ENCODE peak calls at places on chromosomes 13 and 19, in eight cellular contexts. X is mucosa of descending colon, V is Caco-2, P is psoas muscle, G is brain microvascular endothelial cell, E is HepG2, A is endodermal cell, U is body of pancreas. O is an unnamed sample. For H3K36me3, the result is how much of the 10 kb centered on the place peaks cover.

GRCh38 chr13:47837906-47838305 is 163.2 kb downstream of the SUCLA2 start:
- DNase-seq in X (no peak), V (no peak), P (no peak), G (no peak), E (no peak), A (no peak), U (no peak), O (no peak)

GRCh38 chr13:114234266-114234644 is 442 bp upstream of the CDC16 start:
- DNase-seq in X (no peak), V (no peak), P (no peak), G (no peak), E (no peak), A (no peak), U (no peak), O (no peak)

GRCh38 chr13:66994097-66994496 is 236.0 kb downstream of the PCDH9 start:
- DNase-seq in X (peak), V (peak), P (peak), G (peak), E (peak), A (peak), U (peak), O (no peak)

GRCh38 chr13:20191311-20191901 is 1.3 kb downstream of the GJB2 start:
- DNase-seq in X (peak), V (no peak), P (peak), G (no peak), E (no peak), A (peak), U (no peak), O (no peak)

GRCh38 chr19:49425922-49426592 is 869 bp downstream of the GFY start:
- DNase-seq in X (no peak), V (peak), P (no peak), G (no peak), E (no peak), A (peak), U (no peak), O (no peak)

GRCh38 chr13:110129076-110129475 is 177.9 kb downstream of the COL4A1 start:
- DNase-seq in X (no peak), V (no peak), P (no peak), G (no peak), E (no peak), A (no peak), U (no peak), O (no peak)

GRCh38 chr19:49020931-49021895 is 2.9 kb downstream of the CGB3 start:
- DNase-seq in X (no peak), V (no peak), P (no peak), G (peak), E (peak), A (no peak), U (no peak), O (no peak)

GRCh38 chr13:106490887-106491321 is 44.6 kb downstream of the EFNB2 start:
- DNase-seq in X (no peak), V (no peak), P (no peak), G (no peak), E (no peak), A (no peak), U (no peak), O (peak)

GRCh38 chr19:31346660-31347059 is 2.6 kb downstream of the TSHZ3 start:
- DNase-seq in X (no peak), V (no peak), P (no peak), G (no peak), E (no peak), A (no peak), U (no peak), O (no peak)

GRCh38 chr13:20401958-20402856 is 123.5 kb downstream of the CRYL1 start:
- DNase-seq in X (no peak), V (no peak), P (no peak), G (no peak), E (no peak), A (peak), U (no peak), O (no peak)

GRCh38 chr19:34766386-34766785 is 6.6 kb downstream of the ZNF599 start:
- DNase-seq in X (no peak), V (no peak), P (no peak), G (peak), E (no peak), A (no peak), U (no peak), O (no peak)

GRCh38 chr13:31952641-31953380 is 78.8 kb upstream of the FRY start:
- DNase-seq in X (no peak), V (no peak), P (no peak), G (no peak), E (no peak), A (no peak), U (no peak), O (no peak)

GRCh38 chr19:33740811-33741396 is 55.8 kb upstream of the KCTD15 start:
- DNase-seq in X (no peak), V (peak), P (no peak), G (peak), E (peak), A (peak), U (peak), O (no peak)

GRCh38 chr13:32022292-32022691 is 9.3 kb upstream of the FRY start:
- DNase-seq in X (no peak), V (no peak), P (no peak), G (no peak), E (no peak), A (no peak), U (no peak), O (no peak)

GRCh38 chr13:62432906-62433305 is 1017.3 kb upstream of the PCDH20 start:
- DNase-seq in X (no peak), V (no peak), P (no peak), G (no peak), E (no peak), A (no peak), U (no peak), O (no peak)

GRCh38 chr13:68609671-68610070 is 1379.5 kb upstream of the PCDH9 start:
- DNase-seq in X (no peak), V (no peak), P (no peak), G (no peak), E (no peak), A (no peak), U (no peak), O (no peak)

GRCh38 chr13:72805663-72806341 is 23.9 kb downstream of the PIBF1 start:
- DNase-seq in X (no peak), V (no peak), P (no peak), G (no peak), E (peak), A (no peak), U (no peak), O (no peak)

GRCh38 chr19:1503089-1503924 is 9.5 kb downstream of the ADAMTSL5 start:
- DNase-seq in X (peak), V (peak), P (peak), G (peak), E (no peak), A (peak), U (peak), O (peak)

GRCh38 chr13:74287672-74288169 is 153.5 kb upstream of the KLF12 start:
- DNase-seq in X (peak), V (peak), P (peak), G (peak), E (peak), A (peak), U (peak), O (peak)

GRCh38 chr13:106129273-106129672 is 406.2 kb downstream of the EFNB2 start:
- DNase-seq in X (no peak), V (peak), P (no peak), G (no peak), E (no peak), A (no peak), U (no peak), O (no peak)

GRCh38 chr13:26053418-26053980 is 1.7 kb upstream of the SHISA2 start:
- DNase-seq in X (no peak), V (no peak), P (no peak), G (no peak), E (no peak), A (no peak), U (no peak), O (no peak)

GRCh38 chr13:26048745-26049144 is 3.1 kb downstream of the SHISA2 start:
- DNase-seq in X (no peak), V (no peak), P (no peak), G (no peak), E (no peak), A (no peak), U (no peak), O (no peak)

GRCh38 chr13:26052136-26052736 is 420 bp upstream of the SHISA2 start:
- DNase-seq in X (no peak), V (no peak), P (no peak), G (no peak), E (no peak), A (no peak), U (no peak), O (no peak)

GRCh38 chr13:26051231-26052135 is at the start of gene SHISA2:
- DNase-seq in X (peak), V (no peak), P (peak), G (no peak), E (no peak), A (peak), U (peak), O (no peak)

DNA sequence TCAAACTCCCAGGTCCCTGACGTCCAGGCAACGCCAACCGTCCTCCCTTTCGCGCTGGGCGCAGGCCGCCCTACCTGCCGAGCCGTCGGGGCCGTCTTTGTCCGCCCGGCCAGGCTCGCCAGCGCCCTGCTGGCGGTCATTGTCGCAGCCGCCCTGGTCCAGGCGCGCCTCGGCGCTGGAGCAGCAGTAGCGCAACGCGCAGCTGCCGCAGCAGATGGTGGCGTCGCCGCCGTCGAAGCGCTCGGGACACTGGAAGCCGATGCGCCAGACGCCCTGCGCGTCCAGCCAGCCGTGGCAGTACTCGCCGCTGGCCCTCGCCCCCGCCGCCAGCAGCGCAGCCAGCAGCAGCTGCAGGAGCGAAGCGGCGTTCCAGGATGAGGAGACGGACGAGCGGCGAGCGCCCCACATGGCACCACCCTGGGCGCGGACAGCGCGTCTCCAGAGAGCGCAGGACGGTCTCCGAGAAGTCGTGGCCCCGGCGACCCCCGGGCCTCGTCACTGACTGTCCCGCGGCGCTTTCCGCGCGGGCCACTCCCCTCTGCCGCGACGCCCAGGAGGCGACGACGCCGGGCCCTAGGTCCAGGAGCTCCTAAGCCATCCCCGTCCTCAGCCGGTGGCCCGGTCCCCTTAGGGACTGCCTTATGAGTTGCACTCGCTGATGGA is 1.1 kb downstream of the SHISA2 start:
- DNase-seq in X (no peak), V (no peak), P (peak), G (no peak), E (no peak), A (peak), U (no peak), O (no peak)
- H3K4me3 ChIP-seq in X (no peak), V (no peak), P (peak), G (peak), E (no peak), A (peak), U (no peak), O (no peak)

GRCh38 chr13:30017880-30018279 is 167.5 kb upstream of the UBL3 start:
- DNase-seq in X (no peak), V (no peak), P (no peak), G (no peak), E (no peak), A (peak), U (no peak), O (no peak)
- TF ChIP-seq CTCF in X (no peak), V (no peak), P (no peak), G (peak), E (no peak), A (peak), U (no peak), O (no peak)

GRCh38 chr19:4093643-4094175 is 27.0 kb upstream of the ZBTB7A start:
- DNase-seq in X (no peak), V (no peak), P (no peak), G (no peak), E (no peak), A (no peak), U (no peak), O (no peak)
- H3K36me3 ChIP-seq in X (under half), V (under half), P (half or more), G (half or more), E (under half), A (under half), U (under half), O (under half)

DNA sequence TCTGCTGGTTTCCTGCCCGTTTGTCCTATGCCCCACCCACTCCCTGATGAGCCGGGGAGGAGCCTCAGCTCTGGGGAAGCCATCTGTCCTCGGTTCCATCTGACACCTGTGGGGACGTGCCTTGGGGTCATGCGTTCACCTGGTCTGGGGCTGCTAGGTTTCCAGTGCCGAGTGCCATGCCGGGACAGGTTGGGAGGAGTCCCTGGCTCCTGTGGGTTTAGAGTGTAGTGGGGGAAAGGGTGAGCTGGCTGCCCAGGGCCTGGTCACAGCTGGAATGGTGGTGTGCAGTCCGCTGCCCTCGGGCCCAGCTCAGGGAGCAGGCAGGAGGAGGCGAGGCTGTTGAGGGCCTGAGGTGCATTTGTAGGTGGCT is 2.5 kb downstream of the KDM4B start:
- DNase-seq in X (peak), V (no peak), P (no peak), G (no peak), E (peak), A (peak), U (no peak), O (no peak)
- H3K4me3 ChIP-seq in X (no peak), V (no peak), P (peak), G (peak), E (peak), A (peak), U (no peak), O (peak)

GRCh38 chr13:108213946-108214345 is 1.4 kb downstream of the LIG4 start:
- DNase-seq in X (no peak), V (no peak), P (no peak), G (no peak), E (no peak), A (no peak), U (no peak), O (no peak)
- TF ChIP-seq CTCF in X (no peak), V (no peak), P (no peak), G (no peak), E (no peak), A (no peak), U (no peak), O (no peak)

O was measured in GM06990.